ENCODE peak calls at places on chromosomes 1 and 21, in four cellular contexts. J, S, Z and Q are unnamed samples.

GRCh38 chr1:227225715-227226346 is 92.5 kb downstream of the CDC42BPA start:
- DNase-seq in Z (peak), J (no peak), S (no peak), Q (no peak)

GRCh38 chr1:167103236-167103894 is 9.5 kb downstream of the STYXL2 start:
- DNase-seq in S (no peak), Z (no peak), J (no peak), Q (no peak)

GRCh38 chr1:156844102-156844501 is 14.8 kb downstream of the INSRR start:
- DNase-seq in J (no peak), Z (no peak), S (no peak), Q (no peak)

GRCh38 chr1:45669379-45669778 is 17.0 kb downstream of the GPBP1L1 start:
- DNase-seq in J (no peak), S (no peak), Z (peak), Q (no peak)

GRCh38 chr1:226983998-226984364 is 43.9 kb downstream of the COQ8A start:
- DNase-seq in J (no peak), Z (no peak), S (no peak), Q (no peak)

GRCh38 chr1:103112535-103112934 is 4.2 kb upstream of the COL11A1 start:
- DNase-seq in Z (no peak), S (no peak), J (no peak), Q (no peak)

GRCh38 chr1:16117369-16117768 is 38.5 kb downstream of the EPHA2 start:
- DNase-seq in J (no peak), S (no peak), Z (no peak), Q (no peak)

GRCh38 chr1:2073382-2074230 is 23.4 kb downstream of the PRKCZ start:
- DNase-seq in Z (peak), J (no peak), S (no peak), Q (peak)

GRCh38 chr1:33586111-33586510 is 113.7 kb downstream of the ZSCAN20 start:
- DNase-seq in Z (peak), S (no peak), J (no peak), Q (no peak)

GRCh38 chr1:184163674-184164470 is 112.3 kb downstream of the TSEN15 start:
- DNase-seq in S (no peak), Z (peak), J (no peak), Q (no peak)

GRCh38 chr1:247291161-247291560 is 35.3 kb downstream of the VN1R5 start:
- DNase-seq in J (peak), S (no peak), Z (no peak), Q (no peak)

DNA sequence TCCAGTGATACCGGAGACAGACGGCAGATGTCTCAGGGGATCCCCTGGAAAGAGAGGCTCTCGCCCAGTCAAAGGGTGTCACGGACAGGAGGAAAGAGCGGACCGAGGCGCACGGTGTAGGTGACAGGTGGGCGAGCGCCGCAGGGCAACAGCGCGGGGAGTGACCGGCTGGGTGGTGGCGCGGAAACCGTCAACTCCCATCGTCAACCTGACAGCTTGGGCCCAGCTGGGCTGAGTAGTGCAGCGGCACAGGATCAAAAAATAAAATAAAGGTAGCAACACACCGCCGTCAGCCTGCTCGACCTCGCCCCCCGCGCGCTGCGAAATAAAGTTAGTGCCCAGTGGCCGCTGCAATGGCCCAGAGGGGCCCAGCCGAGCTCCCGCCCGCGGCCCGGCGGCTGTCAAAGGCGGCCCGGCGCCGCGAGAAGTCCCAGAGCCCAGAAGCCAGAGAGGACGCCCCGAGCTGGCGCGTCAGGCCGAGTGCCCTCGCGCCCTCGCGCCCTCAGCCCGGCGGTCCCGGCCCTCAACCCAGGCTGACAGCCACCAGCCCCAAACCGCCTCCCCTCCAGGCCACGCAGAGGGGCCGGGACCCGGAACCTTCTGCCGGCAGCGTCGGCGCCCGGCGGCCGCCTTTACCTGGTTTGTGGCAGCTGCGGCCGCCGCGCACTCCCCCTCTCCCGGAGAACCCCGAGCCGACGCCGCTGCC is at the start of gene LYST:
- DNase-seq in S (peak), Z (peak), J (peak), Q (no peak)
- TF ChIP-seq CTCF in S (peak), Z (peak), J (no peak), Q (no peak)

DNA sequence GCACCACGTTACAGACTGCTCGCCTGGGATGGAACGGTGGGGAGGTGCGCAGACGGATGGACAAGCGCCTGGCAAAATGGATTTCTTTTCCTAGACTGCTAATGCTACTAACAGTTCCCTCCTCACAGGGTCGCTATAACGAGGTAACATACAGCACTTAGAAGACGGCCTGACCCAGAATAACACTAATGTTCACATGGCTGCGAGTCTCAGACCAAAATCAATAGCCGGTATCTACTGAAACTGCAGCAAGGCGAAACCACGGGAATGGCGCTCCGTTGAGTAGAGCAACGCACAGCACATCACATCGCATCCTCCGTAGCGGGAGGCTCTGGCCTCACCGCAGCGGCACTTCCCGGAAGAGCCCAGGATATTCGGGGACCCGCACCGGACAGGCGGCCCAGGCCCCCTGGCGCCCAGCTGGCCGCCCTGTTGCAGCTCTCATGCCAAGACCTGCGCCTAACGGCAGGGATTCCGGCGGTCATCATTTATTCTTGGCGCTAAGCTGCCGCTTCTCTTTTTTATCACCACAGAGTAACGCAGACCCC is 46.6 kb downstream of the VPS26C start:
- DNase-seq in S (peak), J (no peak), Z (peak), Q (no peak)
- TF ChIP-seq CTCF in S (no peak), J (no peak), Z (peak), Q (no peak)

GRCh38 chr1:52142220-52143153 is 598 bp downstream of the ZFYVE9 start:
- DNase-seq in Z (peak), S (peak), J (peak), Q (no peak)
- TF ChIP-seq CTCF in Z (no peak), S (peak), J (no peak), Q (no peak)

GRCh38 chr1:52056110-52056936 is at the start of gene BTF3L4:
- DNase-seq in J (peak), Z (peak), S (peak), Q (peak)
- TF ChIP-seq CTCF in J (no peak), Z (no peak), S (no peak), Q (no peak)

DNA sequence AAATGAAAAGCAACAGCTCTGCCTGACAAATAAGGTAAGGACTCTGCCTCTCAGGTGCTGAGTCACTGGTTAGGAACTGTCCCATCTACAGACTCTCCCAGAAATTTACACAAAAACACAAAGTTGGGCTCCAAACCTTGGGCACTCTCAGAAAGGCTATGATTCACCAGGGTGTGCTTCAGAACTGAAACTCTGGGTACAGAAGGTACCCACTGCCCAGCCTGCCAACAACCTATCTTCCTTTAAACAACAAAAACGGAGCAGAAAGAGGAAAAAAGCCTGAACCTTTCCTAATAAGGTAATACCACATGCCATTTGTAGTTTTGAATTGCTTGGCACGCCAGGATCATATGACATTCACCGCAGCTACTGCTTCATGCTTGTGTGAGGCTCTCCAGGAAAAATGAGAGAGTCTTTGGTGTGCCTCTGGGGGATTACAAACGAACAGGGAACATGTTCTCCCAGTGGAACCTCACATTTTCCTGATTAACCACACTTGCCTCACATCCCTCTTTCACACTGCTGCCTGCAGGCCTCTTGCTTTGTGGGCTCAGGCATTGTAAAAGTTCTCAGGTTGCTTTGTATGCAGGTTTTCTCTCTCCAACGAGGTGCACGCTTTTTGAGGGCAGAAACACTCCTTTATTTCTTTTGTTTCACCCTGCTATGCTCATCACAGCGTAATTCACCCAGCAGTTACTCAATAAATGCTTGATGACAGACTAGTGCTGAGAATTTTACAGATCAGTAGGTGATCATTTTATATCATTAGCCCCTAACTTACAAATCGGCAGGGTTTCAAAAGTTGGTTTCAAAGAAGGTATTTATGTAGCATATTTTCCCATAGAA is 65.1 kb downstream of the GADD45A start:
- DNase-seq in Z (peak), S (no peak), J (peak), Q (no peak)
- TF ChIP-seq CTCF in Z (no peak), S (no peak), J (no peak), Q (no peak)

DNA sequence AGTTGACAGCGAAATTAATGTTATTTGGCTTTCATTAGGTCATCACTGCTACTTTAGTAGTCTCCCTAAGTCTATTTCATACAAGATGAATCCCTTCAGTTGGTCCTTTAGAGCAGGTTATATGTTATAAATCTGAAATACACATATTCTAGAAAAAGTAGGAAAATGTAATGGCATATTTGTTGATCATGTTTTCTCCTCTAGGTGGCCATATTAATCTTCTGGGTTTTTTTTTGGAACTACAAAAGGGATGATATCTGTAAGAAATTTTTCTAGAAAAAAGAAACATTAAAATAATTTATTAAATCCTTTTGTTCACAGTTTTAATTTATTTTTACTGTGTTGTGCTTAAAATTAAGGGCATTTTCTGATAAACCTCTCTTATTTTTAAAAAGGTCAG is 87.9 kb downstream of the SYT14 start:
- DNase-seq in Z (no peak), J (no peak), S (no peak), Q (no peak)
- TF ChIP-seq CTCF in Z (peak), J (no peak), S (no peak), Q (no peak)

GRCh38 chr1:94599090-94599813 is 57.7 kb upstream of the F3 start:
- DNase-seq in J (no peak), Z (peak), S (peak), Q (no peak)
- TF ChIP-seq CTCF in J (peak), Z (peak), S (no peak), Q (no peak)

GRCh38 chr1:3650248-3651010 is 526 bp upstream of the WRAP73 start:
- DNase-seq in Z (no peak), S (no peak), J (no peak), Q (no peak)

GRCh38 chr1:3646596-3646995 is 3.3 kb downstream of the WRAP73 start:
- DNase-seq in J (no peak), Z (no peak), S (no peak), Q (no peak)

GRCh38 chr1:3651939-3652537 is at the start of gene TP73:
- DNase-seq in S (peak), J (no peak), Z (no peak), Q (peak)

GRCh38 chr1:3651011-3651938 is 1.0 kb upstream of the TP73 start:
- DNase-seq in S (no peak), J (no peak), Z (no peak), Q (peak)

GRCh38 chr1:3649342-3650247 is at the start of gene WRAP73:
- DNase-seq in S (peak), J (peak), Z (peak), Q (peak)
- TF ChIP-seq CTCF in S (no peak), J (no peak), Z (peak), Q (no peak)

GRCh38 chr1:43704838-43705237 is 2.5 kb upstream of the ST3GAL3 start:
- DNase-seq in Z (peak), S (peak), J (no peak), Q (no peak)
- TF ChIP-seq CTCF in Z (peak), S (no peak), J (no peak), Q (no peak)